ENCODE peak calls at places on chromosomes 12 and 14, in eight cellular contexts. F is tibial artery, R is foreskin fibroblast, Q is cardiac muscle cell, E is PC-9, V is nephron progenitor cell, K is fibroblast of lung, I is AG09309. T is an unnamed sample.

GRCh38 chr14:32417956-32418552 is 89.0 kb downstream of the AKAP6 start:
- DNase-seq in F (peak), R (peak), Q (peak), E (peak), V (no peak), K (peak), I (no peak), T (peak)

GRCh38 chr14:57754558-57754957 is 111.3 kb downstream of the SLC35F4 start:
- DNase-seq in F (no peak), R (no peak), Q (no peak), E (no peak), V (no peak), K (no peak), I (no peak), T (peak)

GRCh38 chr12:131675126-131676080 is 35.5 kb upstream of the SFSWAP start:
- DNase-seq in F (no peak), R (no peak), Q (no peak), E (no peak), V (no peak), K (no peak), I (no peak), T (no peak)

GRCh38 chr12:95549392-95550084 is 1.7 kb downstream of the USP44 start:
- DNase-seq in F (no peak), R (no peak), Q (no peak), E (no peak), V (no peak), K (no peak), I (no peak), T (no peak)

GRCh38 chr12:129911437-129912049 is 7.7 kb upstream of the TMEM132D start:
- DNase-seq in F (no peak), R (no peak), Q (peak), E (no peak), V (peak), K (no peak), I (no peak), T (peak)

GRCh38 chr12:26264215-26264838 is 69.0 kb downstream of the SSPN start:
- DNase-seq in F (no peak), R (peak), Q (no peak), E (no peak), V (no peak), K (peak), I (no peak), T (no peak)

GRCh38 chr12:85440273-85440672 is 160.3 kb downstream of the ALX1 start:
- DNase-seq in F (no peak), R (no peak), Q (no peak), E (no peak), V (no peak), K (no peak), I (no peak), T (no peak)

GRCh38 chr12:111685322-111685810 is 390 bp downstream of the BRAP start:
- DNase-seq in F (peak), R (no peak), Q (no peak), E (no peak), V (no peak), K (peak), I (no peak), T (no peak)

GRCh38 chr12:98229539-98229921 is 285.9 kb upstream of the TMPO start:
- DNase-seq in F (no peak), R (no peak), Q (no peak), E (no peak), V (no peak), K (no peak), I (no peak), T (no peak)

GRCh38 chr12:91406920-91407341 is 224.3 kb upstream of the DCN start:
- DNase-seq in F (no peak), R (peak), Q (no peak), E (peak), V (no peak), K (no peak), I (no peak), T (peak)

GRCh38 chr12:93662961-93663728 is 14.0 kb upstream of the CRADD start:
- DNase-seq in F (peak), R (no peak), Q (no peak), E (no peak), V (no peak), K (no peak), I (no peak), T (no peak)

GRCh38 chr12:105330938-105331804 is 680 bp downstream of the C12orf75 start:
- DNase-seq in F (no peak), R (no peak), Q (no peak), E (no peak), V (peak), K (peak), I (no peak), T (peak)

GRCh38 chr12:114762490-114763110 is 78.6 kb upstream of the TBX3 start:
- DNase-seq in F (no peak), R (peak), Q (no peak), E (no peak), V (no peak), K (peak), I (no peak), T (no peak)

GRCh38 chr12:55957106-55957859 is 8.6 kb downstream of the PMEL start:
- DNase-seq in F (no peak), R (no peak), Q (no peak), E (peak), V (no peak), K (no peak), I (no peak), T (peak)

GRCh38 chr14:56474419-56475022 is 105.1 kb upstream of the TMEM260 start:
- DNase-seq in F (no peak), R (no peak), Q (peak), E (peak), V (peak), K (peak), I (no peak), T (peak)
- TF ChIP-seq CTCF in F (peak), R (peak), Q (peak), E (peak), V (peak), K (peak), I (peak), T (no peak)

GRCh38 chr14:77991128-77991772 is 178.9 kb upstream of the NRXN3 start:
- DNase-seq in F (no peak), R (no peak), Q (peak), E (no peak), V (no peak), K (no peak), I (no peak), T (no peak)
- TF ChIP-seq CTCF in F (no peak), R (no peak), Q (peak), E (peak), V (no peak), K (no peak), I (no peak), T (no peak)

GRCh38 chr14:106879241-106879640 is 1352.9 kb downstream of the TMEM121 start:
- DNase-seq in F (no peak), R (no peak), Q (no peak), E (no peak), V (no peak), K (no peak), I (no peak), T (peak)
- TF ChIP-seq CTCF in F (no peak), R (no peak), Q (no peak), E (peak), V (no peak), K (no peak), I (no peak), T (peak)

DNA sequence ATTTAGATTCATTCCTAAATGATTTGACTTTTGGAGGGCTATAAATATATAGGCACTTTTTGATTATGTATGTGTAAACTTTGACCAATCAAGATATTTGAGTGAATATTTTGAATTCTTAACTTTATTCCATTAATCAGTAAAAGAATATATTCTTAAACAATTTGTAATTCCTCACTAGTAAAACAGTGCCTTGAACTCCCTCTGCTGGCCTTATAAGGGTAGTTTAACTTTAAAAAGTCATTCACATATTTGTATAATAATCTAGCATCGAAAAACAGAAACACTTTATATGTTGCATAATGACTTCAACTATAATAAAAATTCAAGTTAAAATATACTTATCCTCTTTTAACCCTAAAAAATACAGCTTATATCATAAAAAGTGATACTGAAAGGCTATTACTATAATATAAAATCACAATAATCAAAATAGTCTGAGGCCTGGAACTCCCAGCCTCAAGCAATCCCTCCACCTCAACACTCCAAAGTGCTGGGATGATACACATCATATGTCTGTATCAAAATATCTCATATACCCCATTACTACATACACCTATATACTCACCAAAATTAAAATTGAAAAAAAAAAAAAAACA is 31.2 kb downstream of the CCDC59 start:
- DNase-seq in F (no peak), R (peak), Q (peak), E (peak), V (no peak), K (peak), I (peak), T (no peak)
- TF ChIP-seq CTCF in F (peak), R (peak), Q (peak), E (peak), V (peak), K (peak), I (peak), T (peak)

GRCh38 chr14:102027951-102028350 is 58.9 kb downstream of the HSP90AA1 start:
- DNase-seq in F (no peak), R (no peak), Q (no peak), E (peak), V (no peak), K (no peak), I (no peak), T (no peak)

GRCh38 chr14:102029956-102030355 is 56.9 kb downstream of the HSP90AA1 start:
- DNase-seq in F (no peak), R (no peak), Q (no peak), E (peak), V (no peak), K (peak), I (peak), T (no peak)

GRCh38 chr14:102033241-102033640 is 53.6 kb downstream of the HSP90AA1 start:
- DNase-seq in F (no peak), R (no peak), Q (no peak), E (no peak), V (no peak), K (no peak), I (no peak), T (no peak)

GRCh38 chr14:102026934-102027333 is 59.9 kb downstream of the HSP90AA1 start:
- DNase-seq in F (no peak), R (no peak), Q (no peak), E (no peak), V (no peak), K (no peak), I (no peak), T (no peak)

GRCh38 chr14:102028733-102029132 is 58.1 kb downstream of the HSP90AA1 start:
- DNase-seq in F (no peak), R (peak), Q (no peak), E (peak), V (no peak), K (peak), I (peak), T (peak)
- TF ChIP-seq CTCF in F (no peak), R (no peak), Q (no peak), E (no peak), V (no peak), K (no peak), I (no peak), T (no peak)

GRCh38 chr14:50335389-50335788 is 23.3 kb downstream of the DMAC2L start:
- DNase-seq in F (peak), R (peak), Q (peak), E (no peak), V (peak), K (peak), I (no peak), T (no peak)
- TF ChIP-seq CTCF in F (no peak), R (no peak), Q (no peak), E (no peak), V (no peak), K (peak), I (no peak), T (no peak)

DNA sequence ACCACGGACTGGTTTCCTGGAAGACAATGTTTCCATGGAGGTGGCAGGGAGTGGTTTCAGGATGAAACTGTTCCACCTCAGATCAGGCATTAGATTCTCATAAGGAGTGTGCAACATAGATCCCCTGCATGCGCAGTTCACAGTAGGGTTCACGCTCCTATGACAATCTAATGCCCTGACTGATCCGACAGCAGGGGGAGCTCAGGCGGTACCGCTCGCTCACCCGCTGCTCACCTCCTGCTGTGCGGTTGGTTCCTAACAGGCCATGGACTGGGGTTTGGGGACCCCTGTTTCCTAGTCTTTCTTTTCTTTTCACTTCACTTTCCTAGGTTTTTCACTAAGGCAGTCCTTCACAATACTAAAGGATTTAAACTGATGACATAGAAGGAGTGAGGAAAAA is 39.6 kb downstream of the GUCY2C start:
- DNase-seq in F (no peak), R (no peak), Q (no peak), E (no peak), V (no peak), K (no peak), I (no peak), T (no peak)
- TF ChIP-seq CTCF in F (no peak), R (no peak), Q (no peak), E (no peak), V (no peak), K (no peak), I (no peak), T (no peak)

DNA sequence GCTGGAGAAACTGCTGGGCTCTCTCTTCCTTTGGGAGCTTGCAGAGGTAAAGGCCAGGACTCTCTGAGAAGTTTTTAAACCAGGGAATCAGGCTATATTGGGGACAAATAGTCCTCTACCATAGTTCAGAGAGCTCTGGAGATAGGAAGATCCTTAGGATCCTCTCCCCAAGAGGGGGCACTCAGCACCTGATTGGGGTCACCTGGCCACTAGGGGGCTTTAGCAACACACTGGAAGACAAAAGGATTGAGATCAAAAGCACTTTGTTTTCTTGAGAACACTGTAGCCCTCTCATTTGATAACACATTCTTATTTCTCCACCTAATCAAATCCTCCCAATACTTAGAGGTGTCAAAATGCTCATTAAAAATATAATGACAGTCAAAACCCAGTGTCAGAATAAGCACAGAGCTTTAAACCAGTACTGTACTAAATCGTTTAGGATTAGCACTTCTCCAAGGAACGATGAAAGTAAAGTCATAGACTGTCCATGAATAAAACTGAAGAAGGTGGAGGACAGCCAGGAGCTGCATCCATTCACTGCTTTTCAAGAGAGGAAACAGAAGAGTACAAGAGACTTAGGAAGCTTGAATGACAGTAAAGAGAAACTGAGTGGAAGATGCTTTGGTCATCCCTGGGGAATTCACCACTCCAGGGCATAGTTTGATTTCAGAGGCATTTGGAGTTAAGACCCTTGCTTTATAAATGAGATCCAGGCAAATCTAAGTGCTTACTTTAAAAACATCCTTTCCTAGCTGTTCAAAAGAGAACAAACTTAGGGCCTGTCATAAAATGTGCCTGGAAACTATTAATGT is 26.5 kb downstream of the BMP4 start:
- DNase-seq in F (no peak), R (no peak), Q (peak), E (peak), V (peak), K (no peak), I (no peak), T (peak)
- TF ChIP-seq CTCF in F (no peak), R (peak), Q (peak), E (peak), V (peak), K (peak), I (peak), T (peak)

DNA sequence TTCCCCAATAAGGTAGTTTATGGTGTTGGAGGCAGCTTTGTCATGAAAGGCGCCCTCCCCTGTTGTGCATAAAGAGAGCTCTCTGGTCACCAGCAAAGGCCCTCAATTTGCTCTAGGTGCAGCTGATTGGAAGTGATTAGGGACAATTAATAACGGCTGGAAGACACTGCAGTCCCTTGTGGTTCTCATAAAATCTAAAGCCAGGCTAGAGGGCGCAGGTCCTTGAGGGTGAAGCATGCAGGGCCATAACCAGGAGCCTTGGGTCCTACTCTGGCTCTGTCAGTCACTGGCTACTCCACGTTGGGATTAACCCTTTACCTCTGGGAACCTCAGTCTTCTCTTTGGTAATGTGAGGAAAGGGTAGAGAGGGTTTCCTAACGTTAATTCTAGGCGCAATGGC is 1.9 kb downstream of the DAAM1 start:
- DNase-seq in F (no peak), R (peak), Q (peak), E (no peak), V (peak), K (no peak), I (no peak), T (peak)
- TF ChIP-seq CTCF in F (no peak), R (no peak), Q (peak), E (no peak), V (no peak), K (no peak), I (peak), T (no peak)

GRCh38 chr14:60800409-60800808 is 65.8 kb downstream of the MNAT1 start:
- DNase-seq in F (no peak), R (no peak), Q (no peak), E (no peak), V (no peak), K (no peak), I (no peak), T (no peak)

GRCh38 chr14:60807247-60807646 is 72.7 kb downstream of the MNAT1 start:
- DNase-seq in F (no peak), R (no peak), Q (no peak), E (no peak), V (no peak), K (no peak), I (no peak), T (no peak)

GRCh38 chr14:60807971-60808370 is 73.4 kb downstream of the MNAT1 start:
- DNase-seq in F (no peak), R (no peak), Q (no peak), E (peak), V (no peak), K (no peak), I (no peak), T (no peak)

GRCh38 chr14:60803871-60804270 is 69.3 kb downstream of the MNAT1 start:
- DNase-seq in F (no peak), R (no peak), Q (no peak), E (no peak), V (no peak), K (no peak), I (no peak), T (no peak)

DNA sequence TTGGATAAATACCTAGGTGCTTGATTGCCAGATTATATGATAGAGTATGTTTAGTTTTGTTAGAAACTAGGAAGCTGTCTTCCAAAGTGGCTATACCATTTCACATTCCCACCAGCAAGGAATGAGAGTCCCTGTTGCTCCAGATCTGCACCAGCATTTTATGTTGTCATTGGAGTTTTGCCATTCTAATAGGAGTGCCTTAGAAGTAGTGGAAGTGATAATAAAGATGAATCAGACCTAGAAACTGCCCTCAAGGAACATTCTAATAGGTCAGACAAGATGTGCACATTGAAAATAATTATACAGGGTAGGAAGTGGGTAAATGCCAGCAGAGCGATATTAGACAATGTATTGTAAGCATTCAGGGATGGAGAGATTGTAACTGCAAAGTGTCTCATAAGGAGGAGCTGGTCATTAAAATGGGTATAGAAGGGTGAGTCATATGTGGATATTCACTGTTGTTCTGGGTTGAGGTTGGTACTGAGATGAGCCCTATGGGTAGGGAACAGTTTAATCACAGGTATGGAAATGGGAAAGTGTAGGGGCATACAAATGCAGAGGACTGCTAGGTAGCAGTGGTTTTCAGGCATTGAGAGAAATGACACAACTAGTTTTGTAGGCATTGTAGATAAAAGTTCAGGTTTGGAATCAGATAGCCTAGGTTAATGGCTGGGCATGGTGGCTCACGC is 71.5 kb downstream of the MNAT1 start:
- DNase-seq in F (no peak), R (peak), Q (no peak), E (no peak), V (no peak), K (peak), I (peak), T (no peak)
- TF ChIP-seq CTCF in F (no peak), R (no peak), Q (no peak), E (no peak), V (no peak), K (no peak), I (peak), T (no peak)

T was measured in Calu3.